ENCODE peak calls at places on chromosomes 5 and 9, in ten cellular contexts. One of them, this sample, is unnamed.

GRCh38 chr9:133508046-133508445 is 16.7 kb downstream of the MYMK start:
- DNase-seq in fibroblast of pulmonary artery: no peak
- DNase-seq in progenitor cell of endocrine pancreas: no peak
- DNase-seq in GM23338: no peak
- DNase-seq in kidney: peak
- DNase-seq in mesothelial cell of epicardium: no peak
- DNase-seq in colonic mucosa: no peak
- DNase-seq in HFFc6: no peak
- DNase-seq in activated CD8-positive, alpha-beta T cell treated with anti-CD3 and anti-CD28 coated beads for 36 hours: no peak
- DNase-seq in RWPE1: no peak
- DNase-seq in this sample: no peak

GRCh38 chr9:69097053-69097452 is 61.5 kb downstream of the FXN start:
- DNase-seq in fibroblast of pulmonary artery: peak
- DNase-seq in progenitor cell of endocrine pancreas: no peak
- DNase-seq in GM23338: no peak
- DNase-seq in kidney: no peak
- DNase-seq in mesothelial cell of epicardium: no peak
- DNase-seq in colonic mucosa: no peak
- DNase-seq in HFFc6: peak
- DNase-seq in activated CD8-positive, alpha-beta T cell treated with anti-CD3 and anti-CD28 coated beads for 36 hours: no peak
- DNase-seq in RWPE1: peak
- DNase-seq in this sample: no peak

GRCh38 chr5:179141867-179142266 is 81.7 kb downstream of the ZNF354C start:
- DNase-seq in fibroblast of pulmonary artery: no peak
- DNase-seq in progenitor cell of endocrine pancreas: no peak
- DNase-seq in GM23338: no peak
- DNase-seq in kidney: no peak
- DNase-seq in mesothelial cell of epicardium: no peak
- DNase-seq in colonic mucosa: no peak
- DNase-seq in HFFc6: no peak
- DNase-seq in activated CD8-positive, alpha-beta T cell treated with anti-CD3 and anti-CD28 coated beads for 36 hours: no peak
- DNase-seq in RWPE1: no peak
- DNase-seq in this sample: no peak

GRCh38 chr5:59161206-59162105 is 578.6 kb downstream of the RAB3C start:
- DNase-seq in fibroblast of pulmonary artery: no peak
- DNase-seq in progenitor cell of endocrine pancreas: no peak
- DNase-seq in GM23338: no peak
- DNase-seq in kidney: no peak
- DNase-seq in mesothelial cell of epicardium: no peak
- DNase-seq in colonic mucosa: no peak
- DNase-seq in HFFc6: no peak
- DNase-seq in activated CD8-positive, alpha-beta T cell treated with anti-CD3 and anti-CD28 coated beads for 36 hours: no peak
- DNase-seq in RWPE1: no peak
- DNase-seq in this sample: no peak

GRCh38 chr9:133563286-133564213 is 29.0 kb downstream of the ADAMTSL2 start:
- DNase-seq in fibroblast of pulmonary artery: peak
- DNase-seq in progenitor cell of endocrine pancreas: no peak
- DNase-seq in GM23338: no peak
- DNase-seq in kidney: no peak
- DNase-seq in mesothelial cell of epicardium: no peak
- DNase-seq in colonic mucosa: peak
- DNase-seq in HFFc6: no peak
- DNase-seq in activated CD8-positive, alpha-beta T cell treated with anti-CD3 and anti-CD28 coated beads for 36 hours: no peak
- DNase-seq in RWPE1: no peak
- DNase-seq in this sample: no peak

GRCh38 chr5:134568761-134569725 is 43.6 kb downstream of the JADE2 start:
- DNase-seq in fibroblast of pulmonary artery: peak
- DNase-seq in progenitor cell of endocrine pancreas: no peak
- DNase-seq in GM23338: no peak
- DNase-seq in kidney: peak
- DNase-seq in mesothelial cell of epicardium: no peak
- DNase-seq in colonic mucosa: peak
- DNase-seq in HFFc6: no peak
- DNase-seq in activated CD8-positive, alpha-beta T cell treated with anti-CD3 and anti-CD28 coated beads for 36 hours: no peak
- DNase-seq in RWPE1: no peak
- DNase-seq in this sample: no peak

GRCh38 chr5:106363578-106363977 is 1307.2 kb downstream of the EFNA5 start:
- DNase-seq in fibroblast of pulmonary artery: no peak
- DNase-seq in progenitor cell of endocrine pancreas: no peak
- DNase-seq in GM23338: no peak
- DNase-seq in kidney: no peak
- DNase-seq in mesothelial cell of epicardium: no peak
- DNase-seq in colonic mucosa: no peak
- DNase-seq in HFFc6: no peak
- DNase-seq in activated CD8-positive, alpha-beta T cell treated with anti-CD3 and anti-CD28 coated beads for 36 hours: no peak
- DNase-seq in RWPE1: no peak
- DNase-seq in this sample: no peak

GRCh38 chr5:107670028-107670926 is 460 bp downstream of the EFNA5 start:
- DNase-seq in fibroblast of pulmonary artery: peak
- DNase-seq in progenitor cell of endocrine pancreas: peak
- DNase-seq in GM23338: peak
- DNase-seq in kidney: peak
- DNase-seq in mesothelial cell of epicardium: peak
- DNase-seq in colonic mucosa: peak
- DNase-seq in HFFc6: no peak
- DNase-seq in activated CD8-positive, alpha-beta T cell treated with anti-CD3 and anti-CD28 coated beads for 36 hours: peak
- DNase-seq in RWPE1: peak
- DNase-seq in this sample: no peak

GRCh38 chr9:32260481-32260880 is 124.0 kb upstream of the ACO1 start:
- DNase-seq in fibroblast of pulmonary artery: no peak
- DNase-seq in progenitor cell of endocrine pancreas: no peak
- DNase-seq in GM23338: no peak
- DNase-seq in kidney: no peak
- DNase-seq in mesothelial cell of epicardium: no peak
- DNase-seq in colonic mucosa: no peak
- DNase-seq in HFFc6: no peak
- DNase-seq in activated CD8-positive, alpha-beta T cell treated with anti-CD3 and anti-CD28 coated beads for 36 hours: no peak
- DNase-seq in RWPE1: no peak
- DNase-seq in this sample: no peak

GRCh38 chr9:32258482-32258881 is 126.0 kb upstream of the ACO1 start:
- DNase-seq in fibroblast of pulmonary artery: no peak
- DNase-seq in progenitor cell of endocrine pancreas: no peak
- DNase-seq in GM23338: no peak
- DNase-seq in kidney: no peak
- DNase-seq in mesothelial cell of epicardium: no peak
- DNase-seq in colonic mucosa: no peak
- DNase-seq in HFFc6: no peak
- DNase-seq in activated CD8-positive, alpha-beta T cell treated with anti-CD3 and anti-CD28 coated beads for 36 hours: no peak
- DNase-seq in RWPE1: no peak
- DNase-seq in this sample: no peak

GRCh38 chr9:32265037-32265436 is 119.4 kb upstream of the ACO1 start:
- DNase-seq in fibroblast of pulmonary artery: no peak
- DNase-seq in progenitor cell of endocrine pancreas: no peak
- DNase-seq in GM23338: no peak
- DNase-seq in kidney: no peak
- DNase-seq in mesothelial cell of epicardium: no peak
- DNase-seq in colonic mucosa: no peak
- DNase-seq in HFFc6: no peak
- DNase-seq in activated CD8-positive, alpha-beta T cell treated with anti-CD3 and anti-CD28 coated beads for 36 hours: no peak
- DNase-seq in RWPE1: no peak
- DNase-seq in this sample: no peak

GRCh38 chr9:32264171-32264862 is 120.1 kb upstream of the ACO1 start:
- DNase-seq in fibroblast of pulmonary artery: peak
- DNase-seq in progenitor cell of endocrine pancreas: no peak
- DNase-seq in GM23338: peak
- DNase-seq in kidney: no peak
- DNase-seq in mesothelial cell of epicardium: no peak
- DNase-seq in colonic mucosa: no peak
- DNase-seq in HFFc6: no peak
- DNase-seq in activated CD8-positive, alpha-beta T cell treated with anti-CD3 and anti-CD28 coated beads for 36 hours: no peak
- DNase-seq in RWPE1: no peak
- DNase-seq in this sample: no peak
- TF ChIP-seq CTCF in fibroblast of pulmonary artery: no peak
- TF ChIP-seq CTCF in progenitor cell of endocrine pancreas: no peak
- TF ChIP-seq CTCF in GM23338: peak
- TF ChIP-seq CTCF in kidney: no peak
- TF ChIP-seq CTCF in mesothelial cell of epicardium: no peak
- TF ChIP-seq CTCF in colonic mucosa: no peak
- TF ChIP-seq CTCF in HFFc6: no peak
- TF ChIP-seq CTCF in activated CD8-positive, alpha-beta T cell treated with anti-CD3 and anti-CD28 coated beads for 36 hours: no peak
- TF ChIP-seq CTCF in RWPE1: no peak
- TF ChIP-seq CTCF in this sample: no peak

GRCh38 chr5:115295775-115296129 is 702 bp downstream of the CCDC112 start:
- DNase-seq in fibroblast of pulmonary artery: no peak
- DNase-seq in progenitor cell of endocrine pancreas: no peak
- DNase-seq in GM23338: no peak
- DNase-seq in kidney: no peak
- DNase-seq in mesothelial cell of epicardium: no peak
- DNase-seq in colonic mucosa: peak
- DNase-seq in HFFc6: no peak
- DNase-seq in activated CD8-positive, alpha-beta T cell treated with anti-CD3 and anti-CD28 coated beads for 36 hours: no peak
- DNase-seq in RWPE1: no peak
- DNase-seq in this sample: no peak

GRCh38 chr5:115298811-115299210 is 2.4 kb upstream of the CCDC112 start:
- DNase-seq in fibroblast of pulmonary artery: no peak
- DNase-seq in progenitor cell of endocrine pancreas: no peak
- DNase-seq in GM23338: no peak
- DNase-seq in kidney: no peak
- DNase-seq in mesothelial cell of epicardium: no peak
- DNase-seq in colonic mucosa: no peak
- DNase-seq in HFFc6: no peak
- DNase-seq in activated CD8-positive, alpha-beta T cell treated with anti-CD3 and anti-CD28 coated beads for 36 hours: no peak
- DNase-seq in RWPE1: no peak
- DNase-seq in this sample: no peak

GRCh38 chr5:115297043-115297442 is 589 bp upstream of the CCDC112 start:
- DNase-seq in fibroblast of pulmonary artery: peak
- DNase-seq in progenitor cell of endocrine pancreas: no peak
- DNase-seq in GM23338: no peak
- DNase-seq in kidney: no peak
- DNase-seq in mesothelial cell of epicardium: no peak
- DNase-seq in colonic mucosa: no peak
- DNase-seq in HFFc6: no peak
- DNase-seq in activated CD8-positive, alpha-beta T cell treated with anti-CD3 and anti-CD28 coated beads for 36 hours: no peak
- DNase-seq in RWPE1: peak
- DNase-seq in this sample: no peak

GRCh38 chr5:115291397-115291796 is 5.1 kb downstream of the CCDC112 start:
- DNase-seq in fibroblast of pulmonary artery: no peak
- DNase-seq in progenitor cell of endocrine pancreas: no peak
- DNase-seq in GM23338: no peak
- DNase-seq in kidney: no peak
- DNase-seq in mesothelial cell of epicardium: no peak
- DNase-seq in colonic mucosa: no peak
- DNase-seq in HFFc6: no peak
- DNase-seq in activated CD8-positive, alpha-beta T cell treated with anti-CD3 and anti-CD28 coated beads for 36 hours: no peak
- DNase-seq in RWPE1: no peak
- DNase-seq in this sample: no peak

DNA sequence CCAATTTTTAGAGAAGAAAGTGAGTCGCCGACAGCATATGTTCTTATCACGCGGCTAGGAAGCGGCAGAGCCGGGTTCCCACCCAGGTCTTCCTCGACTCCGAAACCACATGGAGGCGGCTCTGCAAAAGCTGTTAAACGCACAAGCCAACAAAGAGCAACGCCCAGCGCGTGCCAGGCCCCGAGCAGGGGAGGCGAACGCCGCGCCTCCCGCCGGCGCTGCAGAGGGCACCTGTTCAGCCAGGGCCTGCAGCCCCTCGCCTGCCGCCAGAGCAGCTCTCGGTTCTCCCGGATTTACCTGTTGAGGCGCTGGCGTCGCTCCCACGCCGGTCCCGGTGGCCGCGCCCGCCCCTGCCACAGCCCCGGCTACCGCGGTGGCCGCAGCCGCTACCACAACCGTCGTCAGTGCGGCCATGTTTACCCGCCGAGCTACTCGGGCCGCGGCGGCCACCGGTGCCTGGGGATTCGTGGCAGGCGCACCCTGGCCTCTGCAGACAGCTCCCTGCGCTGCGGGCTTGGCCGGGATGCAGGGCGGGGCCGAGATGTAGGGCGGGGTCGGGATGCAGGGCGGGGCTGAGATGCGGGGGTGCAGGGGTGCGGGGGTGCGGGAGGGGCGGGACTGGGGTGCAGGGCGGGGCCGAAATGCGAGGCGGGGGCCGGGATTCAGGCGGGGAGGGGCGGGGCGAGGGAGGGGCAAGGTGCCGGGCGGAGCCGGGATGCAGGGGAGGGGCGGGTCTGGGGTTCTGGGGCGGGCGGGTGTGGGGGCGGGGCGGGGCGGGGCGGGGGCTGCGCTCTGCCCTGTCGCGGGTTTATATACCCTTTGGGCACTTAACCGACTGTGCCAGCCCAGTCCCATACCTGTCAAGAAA is at the start of gene CCDC112:
- DNase-seq in fibroblast of pulmonary artery: peak
- DNase-seq in progenitor cell of endocrine pancreas: peak
- DNase-seq in GM23338: peak
- DNase-seq in kidney: peak
- DNase-seq in mesothelial cell of epicardium: peak
- DNase-seq in colonic mucosa: peak
- DNase-seq in HFFc6: peak
- DNase-seq in activated CD8-positive, alpha-beta T cell treated with anti-CD3 and anti-CD28 coated beads for 36 hours: peak
- DNase-seq in RWPE1: peak
- DNase-seq in this sample: peak
- TF ChIP-seq CTCF in fibroblast of pulmonary artery: no peak
- TF ChIP-seq CTCF in progenitor cell of endocrine pancreas: no peak
- TF ChIP-seq CTCF in GM23338: no peak
- TF ChIP-seq CTCF in kidney: no peak
- TF ChIP-seq CTCF in mesothelial cell of epicardium: no peak
- TF ChIP-seq CTCF in colonic mucosa: no peak
- TF ChIP-seq CTCF in HFFc6: no peak
- TF ChIP-seq CTCF in activated CD8-positive, alpha-beta T cell treated with anti-CD3 and anti-CD28 coated beads for 36 hours: no peak
- TF ChIP-seq CTCF in RWPE1: no peak
- TF ChIP-seq CTCF in this sample: no peak

DNA sequence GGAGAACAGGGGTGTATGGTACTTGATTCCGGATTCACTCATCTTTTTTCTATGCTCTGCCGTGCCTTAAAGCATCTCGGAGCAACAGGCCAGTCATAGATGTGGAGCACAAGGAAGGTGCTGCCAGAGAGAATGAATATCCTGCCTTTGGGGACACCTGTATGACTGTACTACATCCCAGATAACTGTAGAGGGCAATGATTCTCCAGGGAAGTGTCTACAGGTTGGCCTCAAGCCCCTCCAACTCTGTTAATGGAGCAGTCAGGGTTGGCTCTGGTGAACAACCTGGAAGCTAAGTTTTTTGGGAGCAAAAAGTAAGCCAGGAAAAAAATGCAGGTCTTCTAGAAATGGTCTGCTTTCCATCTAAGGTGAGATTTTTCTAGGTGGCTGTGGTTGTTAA is 71.0 kb downstream of the NREP start:
- DNase-seq in fibroblast of pulmonary artery: no peak
- DNase-seq in progenitor cell of endocrine pancreas: no peak
- DNase-seq in GM23338: peak
- DNase-seq in kidney: no peak
- DNase-seq in mesothelial cell of epicardium: no peak
- DNase-seq in colonic mucosa: no peak
- DNase-seq in HFFc6: no peak
- DNase-seq in activated CD8-positive, alpha-beta T cell treated with anti-CD3 and anti-CD28 coated beads for 36 hours: no peak
- DNase-seq in RWPE1: no peak
- DNase-seq in this sample: no peak
- TF ChIP-seq CTCF in fibroblast of pulmonary artery: no peak
- TF ChIP-seq CTCF in progenitor cell of endocrine pancreas: peak
- TF ChIP-seq CTCF in GM23338: peak
- TF ChIP-seq CTCF in kidney: peak
- TF ChIP-seq CTCF in mesothelial cell of epicardium: no peak
- TF ChIP-seq CTCF in colonic mucosa: no peak
- TF ChIP-seq CTCF in HFFc6: peak
- TF ChIP-seq CTCF in activated CD8-positive, alpha-beta T cell treated with anti-CD3 and anti-CD28 coated beads for 36 hours: peak
- TF ChIP-seq CTCF in RWPE1: no peak
- TF ChIP-seq CTCF in this sample: no peak

GRCh38 chr9:83708515-83709158 is 879 bp upstream of the UBQLN1 start:
- DNase-seq in fibroblast of pulmonary artery: peak
- DNase-seq in progenitor cell of endocrine pancreas: peak
- DNase-seq in GM23338: peak
- DNase-seq in kidney: peak
- DNase-seq in mesothelial cell of epicardium: no peak
- DNase-seq in colonic mucosa: peak
- DNase-seq in HFFc6: peak
- DNase-seq in activated CD8-positive, alpha-beta T cell treated with anti-CD3 and anti-CD28 coated beads for 36 hours: peak
- DNase-seq in RWPE1: peak
- DNase-seq in this sample: peak

GRCh38 chr9:83715221-83715620 is 7.5 kb upstream of the UBQLN1 start:
- DNase-seq in fibroblast of pulmonary artery: no peak
- DNase-seq in progenitor cell of endocrine pancreas: no peak
- DNase-seq in GM23338: no peak
- DNase-seq in kidney: no peak
- DNase-seq in mesothelial cell of epicardium: no peak
- DNase-seq in colonic mucosa: no peak
- DNase-seq in HFFc6: no peak
- DNase-seq in activated CD8-positive, alpha-beta T cell treated with anti-CD3 and anti-CD28 coated beads for 36 hours: no peak
- DNase-seq in RWPE1: no peak
- DNase-seq in this sample: no peak

GRCh38 chr9:83715794-83716193 is 8.0 kb upstream of the UBQLN1 start:
- DNase-seq in fibroblast of pulmonary artery: no peak
- DNase-seq in progenitor cell of endocrine pancreas: no peak
- DNase-seq in GM23338: no peak
- DNase-seq in kidney: no peak
- DNase-seq in mesothelial cell of epicardium: no peak
- DNase-seq in colonic mucosa: no peak
- DNase-seq in HFFc6: no peak
- DNase-seq in activated CD8-positive, alpha-beta T cell treated with anti-CD3 and anti-CD28 coated beads for 36 hours: no peak
- DNase-seq in RWPE1: no peak
- DNase-seq in this sample: no peak

DNA sequence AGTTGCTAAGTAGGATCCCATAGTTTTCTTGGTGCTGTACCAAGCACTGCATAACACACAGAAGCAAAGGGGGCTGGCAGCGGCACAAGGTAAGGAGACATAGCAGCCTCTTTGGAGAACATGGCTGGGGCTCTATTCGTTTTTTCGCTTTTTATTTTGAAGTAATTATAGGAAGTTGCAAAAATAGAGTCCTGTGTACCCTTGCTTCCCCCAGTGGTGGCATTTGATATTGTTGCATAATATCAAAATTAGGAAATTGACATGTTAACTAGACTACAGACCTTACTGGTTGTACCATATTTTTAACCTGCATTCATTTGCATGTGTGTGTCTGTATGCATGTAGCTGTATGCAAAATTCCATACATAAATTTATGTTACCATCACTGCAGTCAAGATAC is 6.6 kb upstream of the UBQLN1 start:
- DNase-seq in fibroblast of pulmonary artery: peak
- DNase-seq in progenitor cell of endocrine pancreas: no peak
- DNase-seq in GM23338: no peak
- DNase-seq in kidney: no peak
- DNase-seq in mesothelial cell of epicardium: no peak
- DNase-seq in colonic mucosa: no peak
- DNase-seq in HFFc6: no peak
- DNase-seq in activated CD8-positive, alpha-beta T cell treated with anti-CD3 and anti-CD28 coated beads for 36 hours: no peak
- DNase-seq in RWPE1: no peak
- DNase-seq in this sample: no peak
- TF ChIP-seq CTCF in fibroblast of pulmonary artery: peak
- TF ChIP-seq CTCF in progenitor cell of endocrine pancreas: peak
- TF ChIP-seq CTCF in GM23338: no peak
- TF ChIP-seq CTCF in kidney: no peak
- TF ChIP-seq CTCF in mesothelial cell of epicardium: peak
- TF ChIP-seq CTCF in colonic mucosa: no peak
- TF ChIP-seq CTCF in HFFc6: peak
- TF ChIP-seq CTCF in activated CD8-positive, alpha-beta T cell treated with anti-CD3 and anti-CD28 coated beads for 36 hours: peak
- TF ChIP-seq CTCF in RWPE1: peak
- TF ChIP-seq CTCF in this sample: peak

This sample was measured in CD4-positive, alpha-beta T cell.